ENCODE peak calls at places on chromosomes 13 and 19, in eight cellular contexts. M is activated CD8-positive, alpha-beta T cell treated with anti-CD3 and anti-CD28 coated beads for 36 hours; K is endothelial cell; U is progenitor cell of endocrine pancreas; P is cardiac muscle cell; F is body of pancreas; Q is transverse colon; I is endothelial cell of umbilical vein. N is an unnamed sample.

GRCh38 chr19:19026299-19026971 is 6.9 kb downstream of the SUGP2 start:
- DNase-seq in K (no peak), I (no peak), P (peak), U (no peak), F (peak), M (peak), Q (no peak), N (no peak)

GRCh38 chr13:114077938-114078335 is 54.5 kb downstream of the RASA3 start:
- DNase-seq in K (peak), Q (no peak), F (no peak), U (no peak), P (no peak), M (no peak), I (no peak), N (peak)

GRCh38 chr13:93413972-93414717 is 187.5 kb downstream of the GPC6 start:
- DNase-seq in I (no peak), U (no peak), Q (no peak), K (no peak), M (no peak), F (no peak), P (no peak), N (no peak)

GRCh38 chr19:29013988-29014387 is 199.0 kb downstream of the UQCRFS1 start:
- DNase-seq in M (no peak), P (no peak), F (no peak), Q (no peak), K (no peak), I (no peak), U (no peak), N (no peak)

GRCh38 chr13:44148159-44148929 is 225.3 kb upstream of the SERP2 start:
- DNase-seq in Q (no peak), K (no peak), I (no peak), U (no peak), M (no peak), F (no peak), P (no peak), N (no peak)

GRCh38 chr13:73039201-73040108 is 19.4 kb upstream of the KLF5 start:
- DNase-seq in I (no peak), U (no peak), K (no peak), P (no peak), F (no peak), M (no peak), Q (no peak), N (no peak)

GRCh38 chr19:7637374-7638256 is 705 bp downstream of the STXBP2 start:
- DNase-seq in U (no peak), M (peak), I (peak), P (no peak), F (peak), Q (peak), K (no peak), N (no peak)

GRCh38 chr13:33349314-33349995 is 63.9 kb upstream of the STARD13 start:
- DNase-seq in K (no peak), F (peak), P (no peak), U (no peak), M (no peak), I (no peak), Q (peak), N (no peak)

GRCh38 chr19:34120846-34121639 is 51.3 kb upstream of the LSM14A start:
- DNase-seq in Q (no peak), M (peak), U (no peak), K (peak), P (peak), F (no peak), I (peak), N (peak)

GRCh38 chr19:46497773-46498172 is 2.1 kb upstream of the PNMA8B start:
- DNase-seq in I (no peak), Q (no peak), U (no peak), K (no peak), P (no peak), F (no peak), M (no peak), N (peak)
- TF ChIP-seq CTCF in I (no peak), Q (no peak), U (no peak), K (no peak), P (no peak), F (no peak), M (no peak), N (no peak)

GRCh38 chr19:35327642-35328041 is 1.3 kb upstream of the CD22 start:
- DNase-seq in P (no peak), U (no peak), I (no peak), F (no peak), K (no peak), Q (no peak), M (no peak), N (no peak)
- TF ChIP-seq CTCF in P (peak), U (peak), I (no peak), F (no peak), K (no peak), Q (no peak), M (no peak), N (peak)

DNA sequence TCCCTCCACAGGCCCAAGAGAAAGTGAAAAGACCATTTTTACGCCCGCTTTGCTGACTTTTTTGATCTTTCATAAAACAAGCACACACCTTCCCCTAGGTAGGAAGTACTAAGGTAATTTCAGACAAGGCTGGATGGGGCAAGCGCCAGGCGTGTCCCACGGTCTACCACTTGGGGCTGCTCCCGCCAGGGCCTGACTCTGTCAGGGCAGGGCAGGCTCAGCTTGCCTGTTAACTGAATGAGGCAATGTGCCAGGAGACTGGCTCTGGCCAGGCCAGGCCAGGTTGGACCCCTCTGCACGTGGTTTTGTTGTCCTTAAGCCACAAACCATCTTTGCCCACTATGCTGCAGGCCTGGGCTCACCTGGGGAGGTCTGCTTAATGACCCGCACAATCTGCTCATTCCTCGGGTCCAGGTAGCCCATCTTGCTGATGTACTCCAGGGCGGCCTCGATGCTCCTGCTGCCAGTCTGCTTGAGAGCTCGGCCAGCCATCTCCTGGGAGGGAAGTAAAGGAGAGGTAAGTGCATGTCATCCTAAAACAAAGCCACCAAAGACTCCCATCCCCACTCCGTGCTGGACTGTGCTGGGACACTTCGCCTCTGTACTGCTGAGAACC is 70.4 kb downstream of the LATS2 start:
- DNase-seq in M (no peak), I (no peak), Q (no peak), U (no peak), F (no peak), P (no peak), K (no peak), N (no peak)
- TF ChIP-seq CTCF in M (no peak), I (no peak), Q (no peak), U (no peak), F (no peak), P (no peak), K (no peak), N (no peak)

GRCh38 chr13:30052127-30052526 is 201.7 kb upstream of the UBL3 start:
- DNase-seq in P (no peak), Q (no peak), M (peak), U (no peak), I (no peak), K (peak), F (no peak), N (no peak)
- TF ChIP-seq CTCF in P (no peak), Q (no peak), M (no peak), U (no peak), I (no peak), K (no peak), F (no peak), N (no peak)

GRCh38 chr19:3113100-3114017 is 19.2 kb downstream of the GNA11 start:
- DNase-seq in Q (no peak), F (no peak), M (no peak), P (no peak), U (no peak), K (no peak), I (no peak), N (no peak)

GRCh38 chr19:3115916-3116602 is 19.8 kb upstream of the GNA15 start:
- DNase-seq in K (no peak), Q (no peak), U (no peak), I (no peak), M (no peak), F (no peak), P (no peak), N (peak)

GRCh38 chr19:3115411-3115810 is 20.4 kb upstream of the GNA15 start:
- DNase-seq in P (peak), U (no peak), I (no peak), K (no peak), M (no peak), Q (no peak), F (no peak), N (no peak)

GRCh38 chr19:3114018-3114726 is 20.0 kb downstream of the GNA11 start:
- DNase-seq in Q (no peak), I (no peak), K (no peak), U (no peak), P (no peak), M (no peak), F (no peak), N (no peak)

GRCh38 chr19:3114811-3115210 is 20.6 kb downstream of the GNA11 start:
- DNase-seq in P (no peak), M (no peak), F (peak), U (no peak), K (no peak), I (no peak), Q (no peak), N (no peak)
- TF ChIP-seq CTCF in P (no peak), M (no peak), F (no peak), U (no peak), K (no peak), I (no peak), Q (no peak), N (no peak)

GRCh38 chr13:20127563-20128458 is 33.0 kb downstream of the GJA3 start:
- DNase-seq in I (peak), U (peak), P (peak), M (peak), K (peak), F (peak), Q (peak), N (peak)
- TF ChIP-seq CTCF in I (peak), U (peak), P (peak), M (peak), K (no peak), F (peak), Q (peak), N (peak)